ENCODE peak calls at places on chromosome 10, in six cellular contexts. A, E, B, L, V and D are unnamed samples.

GRCh38 chr10:129626801-129627434 is 159.9 kb downstream of the MGMT start:
- DNase-seq in A (no peak), E (no peak), B (no peak), L (no peak), V (no peak), D (no peak)

GRCh38 chr10:31871266-31871887 is 57.3 kb downstream of the ARHGAP12 start:
- DNase-seq in A (no peak), E (no peak), B (no peak), L (no peak), V (no peak), D (no peak)

GRCh38 chr10:15262036-15262713 is 93.7 kb upstream of the NMT2 start:
- DNase-seq in A (no peak), E (no peak), B (no peak), L (no peak), V (no peak), D (no peak)

GRCh38 chr10:1202343-1202742 is 146.2 kb downstream of the WDR37 start:
- DNase-seq in A (no peak), E (no peak), B (no peak), L (no peak), V (no peak), D (no peak)

GRCh38 chr10:84540022-84540616 is 211.7 kb downstream of the CCSER2 start:
- DNase-seq in A (no peak), E (no peak), B (no peak), L (no peak), V (no peak), D (no peak)

GRCh38 chr10:10126231-10126630 is 891.4 kb upstream of the CELF2 start:
- DNase-seq in A (no peak), E (no peak), B (no peak), L (no peak), V (no peak), D (no peak)

GRCh38 chr10:14822879-14823755 is 14.7 kb downstream of the CDNF start:
- DNase-seq in A (no peak), E (peak; percentile 80), B (peak; percentile 39), L (peak; percentile 58), V (peak; percentile 5), D (no peak)

GRCh38 chr10:132292287-132292971 is 15.3 kb downstream of the STK32C start:
- DNase-seq in A (peak; percentile 37), E (no peak), B (no peak), L (no peak), V (no peak), D (no peak)

GRCh38 chr10:70426835-70427234 is 14.6 kb downstream of the NODAL start:
- DNase-seq in A (no peak), E (no peak), B (no peak), L (no peak), V (no peak), D (no peak)

GRCh38 chr10:70425096-70425495 is 16.4 kb downstream of the NODAL start:
- DNase-seq in A (no peak), E (no peak), B (no peak), L (no peak), V (no peak), D (no peak)

GRCh38 chr10:70418713-70419112 is 14.8 kb downstream of the EIF4EBP2 start:
- DNase-seq in A (no peak), E (no peak), B (no peak), L (no peak), V (no peak), D (no peak)

DNA sequence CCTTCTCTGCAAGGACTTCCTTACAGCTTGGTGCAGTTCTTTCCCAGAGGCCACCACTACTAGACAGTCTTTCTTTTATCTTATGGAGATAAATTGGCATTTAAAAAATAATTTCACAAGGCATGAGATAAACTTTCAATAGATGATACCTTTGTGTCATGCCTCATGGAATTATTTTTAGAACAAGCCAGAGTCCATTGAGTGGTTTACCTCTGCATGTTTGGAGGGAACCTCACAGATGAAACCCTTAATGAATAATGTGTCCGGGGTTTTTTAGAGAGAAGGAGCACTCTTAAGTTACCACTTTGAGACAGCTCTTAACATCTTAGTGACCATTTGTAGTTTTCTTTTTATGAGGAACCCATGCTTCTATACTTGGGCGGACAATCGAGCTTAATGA is 17.2 kb downstream of the NODAL start:
- DNase-seq in A (no peak), E (no peak), B (no peak), L (no peak), V (no peak), D (no peak)
- H3K36me3 ChIP-seq in A (peaks cover 19% of the 10 kb centered on the region), E (peaks cover 91% of the 10 kb centered on the region), B (peaks cover 98% of the 10 kb centered on the region), L (peaks cover 49% of the 10 kb centered on the region), V (peaks cover 38% of the 10 kb centered on the region), D (peaks cover 76% of the 10 kb centered on the region)

DNA sequence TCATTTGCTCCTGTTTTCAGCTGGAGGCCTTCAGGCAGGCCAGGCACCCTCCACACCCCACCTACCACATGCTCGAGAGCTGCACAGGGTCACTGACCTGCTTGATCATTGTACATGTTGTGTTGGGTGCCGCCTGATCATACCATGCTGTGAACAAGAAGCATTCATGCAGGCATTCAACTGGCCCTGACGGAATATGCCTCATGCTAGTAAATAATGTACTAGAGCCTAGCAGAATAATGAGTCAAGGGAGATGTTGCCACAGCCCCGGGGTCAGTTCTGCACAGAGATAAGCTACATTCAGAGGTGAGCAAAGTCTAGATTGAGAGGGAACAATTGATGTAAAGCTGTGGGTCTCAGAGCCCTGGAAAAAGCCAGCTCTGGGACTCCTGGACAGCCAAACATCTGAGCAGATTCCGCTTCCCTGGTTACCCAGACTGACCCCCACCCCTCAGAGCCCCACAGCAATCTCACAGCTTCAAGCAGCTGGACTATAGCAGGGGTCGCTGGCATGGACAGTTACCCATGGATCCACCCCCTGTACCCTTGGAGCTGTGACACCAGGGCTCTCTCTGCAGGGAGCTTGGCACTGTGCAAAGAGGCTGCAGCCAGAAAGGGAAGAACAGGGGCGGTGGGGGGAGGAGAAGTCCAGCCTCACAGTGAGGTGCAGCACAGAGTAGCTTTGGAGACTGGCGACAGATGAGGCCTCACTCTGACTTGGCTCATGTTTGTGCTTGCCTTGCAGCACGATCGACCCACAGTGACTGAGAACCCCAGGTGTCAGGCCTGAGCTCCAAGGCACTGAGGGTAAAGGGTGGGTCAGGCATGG is 86.6 kb downstream of the FRMPD2 start:
- DNase-seq in A (no peak), E (no peak), B (no peak), L (no peak), V (no peak), D (no peak)
- H3K36me3 ChIP-seq in A (no peaks in the 10 kb centered on the region), E (no peaks in the 10 kb centered on the region), B (no peaks in the 10 kb centered on the region), L (no peaks in the 10 kb centered on the region), V (no peaks in the 10 kb centered on the region), D (no peaks in the 10 kb centered on the region)

GRCh38 chr10:60796481-60796880 is 18.2 kb downstream of the CDK1 start:
- DNase-seq in A (no peak), E (no peak), B (no peak), L (no peak), V (no peak), D (no peak)
- H3K36me3 ChIP-seq in A (no peaks in the 10 kb centered on the region), E (peaks cover 90% of the 10 kb centered on the region), B (no peaks in the 10 kb centered on the region), L (no peaks in the 10 kb centered on the region), V (peaks cover 45% of the 10 kb centered on the region), D (peaks cover 51% of the 10 kb centered on the region)

GRCh38 chr10:73810358-73810734 is 1.1 kb downstream of the NDST2 start:
- DNase-seq in A (no peak), E (no peak), B (no peak), L (no peak), V (no peak), D (no peak)
- H3K36me3 ChIP-seq in A (peaks cover 9% of the 10 kb centered on the region), E (peaks cover 54% of the 10 kb centered on the region), B (peaks cover 50% of the 10 kb centered on the region), L (peaks cover 31% of the 10 kb centered on the region), V (peaks cover 3% of the 10 kb centered on the region), D (peaks cover 59% of the 10 kb centered on the region)

GRCh38 chr10:32927750-32928149 is 30.3 kb downstream of the ITGB1 start:
- DNase-seq in A (no peak), E (no peak), B (no peak), L (no peak), V (no peak), D (no peak)

GRCh38 chr10:32923849-32924248 is 34.2 kb downstream of the ITGB1 start:
- DNase-seq in A (no peak), E (no peak), B (no peak), L (no peak), V (no peak), D (no peak)

GRCh38 chr10:32922164-32922563 is 35.9 kb downstream of the ITGB1 start:
- DNase-seq in A (no peak), E (no peak), B (no peak), L (no peak), V (no peak), D (no peak)
- H3K36me3 ChIP-seq in A (peaks cover 4% of the 10 kb centered on the region), E (peaks cover 95% of the 10 kb centered on the region), B (peaks cover 82% of the 10 kb centered on the region), L (peaks cover 19% of the 10 kb centered on the region), V (peaks cover 70% of the 10 kb centered on the region), D (peaks cover 80% of the 10 kb centered on the region)